ENCODE peak calls at places on chromosomes 5 and 9, in seven cellular contexts. G, P, S, R, C, O and W are unnamed samples.

GRCh38 chr5:97229196-97229595 is 46.1 kb upstream of the RIOK2 start:
- DNase-seq in S (no peak), R (peak; percentile 26), P (no peak), C (no peak), O (peak; percentile 54), G (no peak), W (no peak)

GRCh38 chr5:149656576-149657182 is 73.4 kb upstream of the PPARGC1B start:
- DNase-seq in S (no peak), O (no peak), R (peak; percentile 30), P (no peak), G (peak; percentile 88), C (peak; percentile 49), W (no peak)

GRCh38 chr5:139745121-139745799 is 50.3 kb upstream of the PSD2 start:
- DNase-seq in P (no peak), O (no peak), R (peak; percentile 89), C (peak; percentile 67), S (no peak), G (no peak), W (peak; percentile 57)

GRCh38 chr5:179242676-179243075 is 102.6 kb downstream of the ADAMTS2 start:
- DNase-seq in S (no peak), R (no peak), P (peak; percentile 34), C (no peak), O (peak; percentile 6), G (no peak), W (peak; percentile 5)

GRCh38 chr5:93653716-93654115 is 70.7 kb downstream of the NR2F1 start:
- DNase-seq in C (no peak), S (no peak), G (no peak), P (no peak), O (no peak), R (no peak), W (no peak)

GRCh38 chr5:71828641-71829040 is 109.6 kb downstream of the CARTPT start:
- DNase-seq in G (no peak), P (no peak), C (no peak), O (no peak), R (peak; percentile 32), S (no peak), W (no peak)

GRCh38 chr5:90994796-90995195 is 388.3 kb downstream of the ARRDC3 start:
- DNase-seq in C (no peak), P (no peak), G (no peak), O (no peak), R (no peak), S (no peak), W (no peak)

GRCh38 chr9:129968690-129969485 is 74.1 kb downstream of the FNBP1 start:
- DNase-seq in P (no peak), C (no peak), S (no peak), R (peak; percentile 78), O (no peak), G (no peak), W (no peak)

GRCh38 chr9:72579880-72580570 is 58.6 kb downstream of the TMC1 start:
- DNase-seq in S (no peak), R (no peak), G (no peak), P (no peak), O (no peak), C (no peak), W (no peak)

GRCh38 chr5:94361161-94361560 is 257.2 kb downstream of the KIAA0825 start:
- DNase-seq in R (peak; percentile 2), S (no peak), G (no peak), P (no peak), C (no peak), O (no peak), W (no peak)

GRCh38 chr9:129110740-129111142 is at the start of gene CRAT:
- DNase-seq in P (peak; percentile 99), O (peak; percentile 98), S (peak; percentile 98), R (peak; percentile 96), C (peak; percentile 98), G (peak; percentile 92), W (peak; percentile 97)

DNA sequence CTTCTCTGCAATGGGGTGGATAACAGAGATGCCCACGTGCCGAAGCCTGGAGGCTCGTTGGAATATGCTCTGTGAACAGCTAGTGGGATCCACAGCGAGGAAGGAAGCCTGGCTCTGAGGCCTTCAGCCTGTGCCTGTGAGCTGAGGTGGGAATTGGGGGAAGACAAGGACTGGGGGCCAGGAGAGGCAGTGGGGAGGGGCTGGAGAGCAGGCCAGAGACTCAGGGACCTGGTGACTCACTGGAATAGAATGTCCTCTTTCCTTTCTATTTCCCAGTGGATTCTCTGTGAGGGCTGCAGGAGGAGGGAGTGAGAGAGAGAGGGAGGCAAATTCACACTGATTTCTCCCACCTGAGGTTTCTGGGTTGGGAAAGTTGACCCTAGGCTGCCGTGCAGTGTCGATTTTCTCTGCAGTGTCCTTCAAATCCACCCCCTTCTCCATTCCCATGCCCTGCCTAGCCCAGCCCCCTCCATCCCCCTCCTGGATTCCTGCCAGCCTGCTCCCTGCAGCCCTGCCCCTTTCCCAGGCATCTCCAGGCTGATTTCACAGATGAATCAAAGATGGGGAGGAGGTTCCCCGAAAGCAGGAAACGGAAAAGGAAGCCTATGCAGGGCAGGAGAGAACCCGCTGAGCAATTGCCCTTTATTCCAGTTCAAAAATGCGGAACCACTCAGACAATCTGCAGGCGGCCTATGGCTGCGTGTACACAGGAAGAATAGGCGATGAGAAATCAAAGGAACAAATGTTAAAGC is 1.4 kb upstream of the SPAAR start:
- DNase-seq in G (no peak), O (peak; percentile 73), C (peak; percentile 76), P (no peak), R (peak; percentile 73), S (peak; percentile 80), W (peak; percentile 84)
- H3K4me3 ChIP-seq in G (no peak overlapping the region), O (peak overlapping the region; percentile 44), C (peak overlapping the region; percentile 44), P (no peak overlapping the region), R (no peak overlapping the region), S (no peak overlapping the region), W (no peak overlapping the region)

GRCh38 chr5:143229426-143229895 is 174.0 kb downstream of the NR3C1 start:
- DNase-seq in R (no peak), C (no peak), G (peak; percentile 62), S (no peak), O (no peak), P (no peak), W (no peak)

GRCh38 chr5:143231426-143231825 is 172.1 kb downstream of the NR3C1 start:
- DNase-seq in P (no peak), C (no peak), R (no peak), S (no peak), G (no peak), O (no peak), W (no peak)

GRCh38 chr5:143231973-143232812 is 171.3 kb downstream of the NR3C1 start:
- DNase-seq in R (no peak), G (no peak), S (no peak), P (no peak), C (no peak), O (no peak), W (no peak)

GRCh38 chr5:143229896-143230675 is 173.4 kb downstream of the NR3C1 start:
- DNase-seq in R (no peak), G (peak; percentile 83), O (no peak), P (no peak), C (no peak), S (no peak), W (no peak)

DNA sequence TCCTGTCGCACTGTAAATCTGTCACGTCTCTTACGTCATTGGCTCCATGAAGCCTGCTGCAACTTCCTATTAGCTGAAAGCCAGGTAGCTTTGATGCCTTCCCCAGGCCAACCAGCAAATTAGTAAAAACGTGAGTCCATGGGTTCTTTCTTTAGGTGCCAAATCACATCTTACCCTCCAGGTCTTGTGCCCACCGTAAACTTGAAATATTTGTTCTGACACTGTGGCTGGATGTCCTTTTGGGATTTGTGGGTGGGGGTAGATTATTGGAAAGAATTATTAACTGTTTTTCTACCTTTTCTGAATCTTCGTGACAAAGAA is 172.8 kb downstream of the NR3C1 start:
- DNase-seq in O (no peak), S (no peak), R (no peak), P (no peak), C (no peak), G (peak; percentile 38), W (no peak)
- H3K4me3 ChIP-seq in O (no peak overlapping the region), S (no peak overlapping the region), R (no peak overlapping the region), P (no peak overlapping the region), C (no peak overlapping the region), G (peak overlapping the region; percentile 31), W (no peak overlapping the region)

DNA sequence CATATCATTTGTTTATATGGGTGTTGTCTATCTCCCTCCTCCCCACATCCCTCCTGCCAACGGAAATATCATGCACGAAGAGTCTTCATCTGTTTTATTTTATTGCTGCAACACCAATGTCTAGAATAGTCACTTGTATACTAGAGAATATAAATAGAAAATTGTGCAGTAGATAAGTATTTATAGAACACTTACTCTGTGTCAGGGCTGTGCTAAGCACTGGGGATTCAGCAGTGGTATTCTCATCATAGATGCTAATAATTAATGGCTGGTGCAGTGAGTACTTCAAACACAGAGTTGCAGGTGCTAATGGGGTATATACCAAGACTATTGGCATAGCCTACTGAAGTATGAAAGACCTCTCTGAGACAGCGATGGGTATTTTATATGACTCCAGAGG is 353.5 kb upstream of the CDH6 start:
- DNase-seq in C (no peak), P (no peak), O (no peak), G (no peak), S (no peak), R (no peak), W (no peak)
- H3K4me3 ChIP-seq in C (no peak overlapping the region), P (no peak overlapping the region), O (no peak overlapping the region), G (no peak overlapping the region), S (no peak overlapping the region), R (no peak overlapping the region), W (no peak overlapping the region)

DNA sequence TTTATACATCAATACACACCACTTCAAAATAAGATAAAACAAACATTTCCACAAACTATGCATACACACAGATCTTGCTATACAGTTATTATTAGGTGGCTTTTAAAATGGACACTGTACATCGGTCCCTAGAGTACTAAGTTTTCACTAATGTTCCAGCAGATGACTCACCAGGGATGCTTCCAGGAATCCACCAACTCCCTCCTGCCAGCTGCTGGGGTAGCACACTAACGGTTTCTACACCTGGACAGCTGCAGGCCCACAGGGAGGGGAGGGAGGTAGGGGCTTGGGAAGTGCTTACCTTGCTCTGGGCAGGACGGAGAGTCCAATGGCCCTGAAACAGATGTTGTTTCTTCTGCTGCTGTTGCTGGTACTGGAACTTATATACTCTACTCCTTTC is at the start of gene IL12B:
- DNase-seq in S (no peak), O (no peak), G (no peak), P (no peak), C (no peak), R (no peak), W (no peak)
- H3K4me3 ChIP-seq in S (no peak within 1 kb of the TSS), O (peak within 1 kb of the TSS; percentile 58), G (peak within 1 kb of the TSS; percentile 72), P (peak within 1 kb of the TSS; percentile 35), C (peak within 1 kb of the TSS; percentile 54), R (peak within 1 kb of the TSS; percentile 62), W (no peak within 1 kb of the TSS)

DNA sequence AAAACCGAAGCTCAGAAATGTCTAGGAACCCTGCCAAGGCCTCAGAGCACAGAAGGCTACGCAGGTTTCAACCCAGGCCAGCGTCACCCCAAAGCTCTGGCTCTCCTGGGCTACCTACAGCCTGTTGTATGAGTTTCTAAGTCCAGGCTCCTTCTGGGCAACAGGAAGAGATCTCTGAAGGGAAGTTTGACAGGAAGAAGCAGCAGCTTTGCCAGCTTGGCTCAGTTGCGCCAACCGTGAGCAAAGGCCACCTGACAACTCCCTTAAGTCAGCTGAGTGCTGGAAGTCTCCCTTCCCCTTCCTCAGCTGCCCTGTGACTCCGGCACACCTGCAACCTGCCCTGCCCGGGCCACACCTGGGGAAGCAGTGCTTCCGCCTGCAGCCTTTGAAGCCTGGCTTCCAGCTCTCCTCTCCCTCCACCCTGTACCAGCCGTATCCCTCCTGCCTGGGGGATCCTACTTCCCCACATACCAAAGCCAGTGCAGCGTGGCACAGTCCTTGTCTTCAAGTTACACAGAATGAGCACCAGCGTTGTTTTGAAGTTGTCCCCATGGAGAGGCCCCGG is 36.7 kb downstream of the SHB start:
- DNase-seq in R (no peak), G (peak; percentile 10), C (no peak), O (peak; percentile 75), S (no peak), P (no peak), W (peak; percentile 44)
- H3K4me3 ChIP-seq in R (no peak overlapping the region), G (no peak overlapping the region), C (no peak overlapping the region), O (no peak overlapping the region), S (no peak overlapping the region), P (no peak overlapping the region), W (no peak overlapping the region)